ENCODE peak calls at places on chromosomes 5 and 9, in nine cellular contexts. H is upper lobe of right lung, N is endothelial cell, T is ovary, B is GM10248, Z is psoas muscle, G is endodermal cell, L is sigmoid colon, P is HFF-Myc. M is an unnamed sample.

GRCh38 chr9:107484117-107484723 is 5.3 kb downstream of the KLF4 start:
- DNase-seq in H (no peak), N (peak), T (no peak), B (peak), Z (no peak), G (peak), L (no peak), P (peak), M (no peak)

GRCh38 chr9:128553695-128554094 is 1.3 kb downstream of the SPTAN1 start:
- DNase-seq in H (no peak), N (no peak), T (no peak), B (no peak), Z (no peak), G (no peak), L (no peak), P (no peak), M (no peak)

GRCh38 chr9:38338359-38339014 is 54.0 kb upstream of the ALDH1B1 start:
- DNase-seq in H (no peak), N (no peak), T (no peak), B (no peak), Z (no peak), G (peak), L (peak), P (no peak), M (no peak)

GRCh38 chr5:14266686-14267085 is 123.5 kb downstream of the TRIO start:
- DNase-seq in H (no peak), N (no peak), T (no peak), B (no peak), Z (no peak), G (no peak), L (no peak), P (no peak), M (no peak)

GRCh38 chr5:547086-547924 is 23.1 kb upstream of the SLC9A3 start:
- DNase-seq in H (peak), N (no peak), T (peak), B (no peak), Z (peak), G (no peak), L (peak), P (no peak), M (no peak)

GRCh38 chr9:85046475-85046874 is 376.9 kb downstream of the NTRK2 start:
- DNase-seq in H (no peak), N (no peak), T (no peak), B (no peak), Z (no peak), G (no peak), L (no peak), P (no peak), M (no peak)

GRCh38 chr5:141866111-141866510 is 12.1 kb downstream of the PCDH1 start:
- DNase-seq in H (peak), N (no peak), T (no peak), B (no peak), Z (no peak), G (no peak), L (peak), P (no peak), M (no peak)

GRCh38 chr5:176658007-176658599 is 10.8 kb downstream of the TSPAN17 start:
- DNase-seq in H (peak), N (peak), T (peak), B (peak), Z (peak), G (peak), L (peak), P (no peak), M (no peak)

GRCh38 chr9:100087218-100087617 is 11.6 kb downstream of the ERP44 start:
- DNase-seq in H (no peak), N (no peak), T (no peak), B (no peak), Z (no peak), G (no peak), L (no peak), P (no peak), M (no peak)

GRCh38 chr5:158175664-158176507 is 316.9 kb upstream of the CLINT1 start:
- DNase-seq in H (no peak), N (no peak), T (peak), B (no peak), Z (no peak), G (no peak), L (no peak), P (no peak), M (no peak)

GRCh38 chr5:178125253-178125916 is 5.4 kb upstream of the RMND5B start:
- DNase-seq in H (no peak), N (no peak), T (no peak), B (no peak), Z (no peak), G (peak), L (no peak), P (no peak), M (no peak)

GRCh38 chr5:178131446-178131996 is 707 bp downstream of the RMND5B start:
- DNase-seq in H (no peak), N (no peak), T (no peak), B (no peak), Z (no peak), G (peak), L (no peak), P (no peak), M (no peak)

GRCh38 chr5:178129296-178129695 is 1.5 kb upstream of the RMND5B start:
- DNase-seq in H (no peak), N (no peak), T (no peak), B (no peak), Z (no peak), G (peak), L (no peak), P (no peak), M (no peak)

GRCh38 chr5:178126556-178126955 is 4.3 kb upstream of the RMND5B start:
- DNase-seq in H (no peak), N (peak), T (no peak), B (no peak), Z (no peak), G (peak), L (no peak), P (no peak), M (no peak)

DNA sequence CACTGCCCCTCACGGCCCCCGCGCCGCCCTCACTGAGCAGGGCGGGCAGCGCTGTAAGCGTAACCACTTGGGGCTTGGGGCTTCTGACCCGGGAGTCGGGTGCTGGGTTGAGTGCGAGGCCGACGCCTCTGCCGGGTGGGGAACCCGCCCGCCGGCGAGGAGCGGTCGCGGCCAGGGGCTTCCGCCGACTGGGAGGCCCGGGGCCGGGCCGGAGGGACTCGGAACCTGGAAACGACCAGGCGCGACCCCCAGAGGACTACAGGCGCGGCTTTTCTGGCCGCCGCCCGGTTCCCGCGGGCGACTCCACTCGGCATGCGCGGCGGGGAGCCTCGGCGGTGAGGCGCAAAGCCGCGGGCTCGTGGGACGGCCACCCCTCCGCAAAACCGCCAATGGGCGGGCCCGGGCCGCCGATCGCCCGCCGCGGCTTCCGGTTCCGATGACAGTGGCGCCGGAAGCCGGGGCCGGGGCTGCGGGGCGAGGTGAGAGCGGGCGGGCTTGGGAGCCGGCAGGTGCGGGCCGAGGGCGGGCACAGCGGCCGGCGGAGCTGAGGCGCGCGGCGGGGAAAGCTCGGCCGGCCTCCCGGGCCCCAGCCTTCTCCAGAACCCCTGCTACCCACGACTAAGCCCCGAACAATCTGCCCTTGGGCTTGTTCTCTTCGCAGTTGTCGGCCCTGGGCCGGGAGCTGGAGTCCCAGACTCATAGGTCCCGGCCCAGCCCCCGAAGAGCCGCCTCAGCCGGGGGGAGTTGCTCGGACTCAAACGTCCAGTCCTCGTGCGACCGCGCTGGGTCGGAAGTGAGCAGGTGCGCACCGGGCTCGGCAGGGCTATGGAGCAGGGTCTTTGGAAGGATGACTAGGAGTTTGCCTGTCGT is at the start of gene RMND5B:
- DNase-seq in H (peak), N (peak), T (peak), B (peak), Z (peak), G (peak), L (peak), P (no peak), M (peak)
- TF ChIP-seq CTCF in H (no peak), N (no peak), T (no peak), B (no peak), Z (no peak), G (no peak), L (no peak), P (no peak), M (no peak)

GRCh38 chr9:80285325-80285724 is 713.6 kb downstream of the TLE4 start:
- DNase-seq in H (no peak), N (no peak), T (no peak), B (no peak), Z (no peak), G (peak), L (no peak), P (no peak), M (no peak)
- TF ChIP-seq CTCF in H (peak), N (no peak), T (no peak), B (no peak), Z (no peak), G (peak), L (no peak), P (no peak), M (peak)

GRCh38 chr9:127386249-127386648 is 10.7 kb upstream of the SLC2A8 start:
- DNase-seq in H (no peak), N (no peak), T (no peak), B (no peak), Z (no peak), G (no peak), L (peak), P (no peak), M (no peak)

GRCh38 chr9:127382541-127382940 is 14.4 kb upstream of the SLC2A8 start:
- DNase-seq in H (no peak), N (no peak), T (no peak), B (no peak), Z (no peak), G (no peak), L (no peak), P (no peak), M (no peak)

GRCh38 chr9:127384016-127384730 is 12.8 kb upstream of the SLC2A8 start:
- DNase-seq in H (peak), N (no peak), T (no peak), B (no peak), Z (no peak), G (no peak), L (peak), P (no peak), M (no peak)

GRCh38 chr9:127386981-127387380 is 10.0 kb upstream of the SLC2A8 start:
- DNase-seq in H (no peak), N (no peak), T (no peak), B (no peak), Z (no peak), G (no peak), L (peak), P (no peak), M (no peak)

GRCh38 chr9:127384901-127385300 is 12.1 kb upstream of the SLC2A8 start:
- DNase-seq in H (peak), N (no peak), T (no peak), B (no peak), Z (no peak), G (peak), L (peak), P (no peak), M (no peak)
- TF ChIP-seq CTCF in H (no peak), N (no peak), T (no peak), B (no peak), Z (no peak), G (peak), L (no peak), P (no peak), M (peak)

GRCh38 chr9:14730367-14730958 is 7.9 kb upstream of the CER1 start:
- DNase-seq in H (no peak), N (no peak), T (no peak), B (no peak), Z (no peak), G (no peak), L (no peak), P (peak), M (no peak)
- TF ChIP-seq CTCF in H (no peak), N (no peak), T (no peak), B (no peak), Z (no peak), G (no peak), L (no peak), P (no peak), M (no peak)

M was measured in type B pancreatic cell.